ENCODE peak calls at places on chromosomes 16 and 17, in four cellular contexts. One of them, this sample, is unnamed.

GRCh38 chr17:33968350-33969044 is 286.6 kb upstream of the CCL2 start:
- DNase-seq in posterior cingulate gyrus: no peak
- DNase-seq in neuronal stem cell: no peak
- DNase-seq in mucosa of gallbladder: no peak
- DNase-seq in this sample: no peak

GRCh38 chr17:44854201-44854600 is 6.5 kb downstream of the HIGD1B start:
- DNase-seq in neuronal stem cell: no peak
- DNase-seq in posterior cingulate gyrus: no peak
- DNase-seq in mucosa of gallbladder: no peak
- DNase-seq in this sample: no peak

GRCh38 chr17:20216853-20217252 is 207.7 kb downstream of the SPECC1 start:
- DNase-seq in mucosa of gallbladder: no peak
- DNase-seq in neuronal stem cell: no peak
- DNase-seq in posterior cingulate gyrus: no peak
- DNase-seq in this sample: no peak

GRCh38 chr17:57810740-57811632 is 38.9 kb downstream of the MRPS23 start:
- DNase-seq in neuronal stem cell: no peak
- DNase-seq in mucosa of gallbladder: peak
- DNase-seq in posterior cingulate gyrus: no peak
- DNase-seq in this sample: peak

GRCh38 chr16:72829846-72830620 is 217.9 kb downstream of the ZFHX3 start:
- DNase-seq in posterior cingulate gyrus: no peak
- DNase-seq in mucosa of gallbladder: no peak
- DNase-seq in neuronal stem cell: no peak
- DNase-seq in this sample: no peak

GRCh38 chr17:49694847-49695697 is 12.7 kb downstream of the SLC35B1 start:
- DNase-seq in mucosa of gallbladder: peak
- DNase-seq in neuronal stem cell: peak
- DNase-seq in posterior cingulate gyrus: peak
- DNase-seq in this sample: peak

GRCh38 chr17:63277629-63278028 is 168.5 kb downstream of the CYB561 start:
- DNase-seq in mucosa of gallbladder: no peak
- DNase-seq in posterior cingulate gyrus: no peak
- DNase-seq in neuronal stem cell: no peak
- DNase-seq in this sample: no peak

GRCh38 chr17:77140878-77141767 is at the start of gene SEC14L1:
- DNase-seq in posterior cingulate gyrus: no peak
- DNase-seq in mucosa of gallbladder: no peak
- DNase-seq in neuronal stem cell: peak
- DNase-seq in this sample: peak

GRCh38 chr17:19727466-19728113 is 11.2 kb upstream of the SLC47A2 start:
- DNase-seq in posterior cingulate gyrus: no peak
- DNase-seq in mucosa of gallbladder: peak
- DNase-seq in neuronal stem cell: no peak
- DNase-seq in this sample: peak

GRCh38 chr16:81214745-81215166 is 23.7 kb upstream of the BCO1 start:
- DNase-seq in posterior cingulate gyrus: no peak
- DNase-seq in mucosa of gallbladder: no peak
- DNase-seq in neuronal stem cell: no peak
- DNase-seq in this sample: peak

GRCh38 chr16:55976815-55977214 is 101.6 kb upstream of the CES5A start:
- DNase-seq in neuronal stem cell: no peak
- DNase-seq in posterior cingulate gyrus: no peak
- DNase-seq in mucosa of gallbladder: no peak
- DNase-seq in this sample: no peak

GRCh38 chr17:27396941-27397340 is 59.3 kb upstream of the KSR1 start:
- DNase-seq in posterior cingulate gyrus: no peak
- DNase-seq in mucosa of gallbladder: no peak
- DNase-seq in neuronal stem cell: no peak
- DNase-seq in this sample: no peak

GRCh38 chr17:33291248-33292183 is 1.6 kb downstream of the ASIC2 start:
- DNase-seq in neuronal stem cell: peak
- DNase-seq in posterior cingulate gyrus: peak
- DNase-seq in mucosa of gallbladder: peak
- DNase-seq in this sample: peak

GRCh38 chr16:86060381-86061317 is 161.7 kb downstream of the IRF8 start:
- DNase-seq in posterior cingulate gyrus: no peak
- DNase-seq in neuronal stem cell: no peak
- DNase-seq in mucosa of gallbladder: no peak
- DNase-seq in this sample: no peak

GRCh38 chr17:42797067-42798007 is 1.2 kb downstream of the COA3 start:
- DNase-seq in posterior cingulate gyrus: no peak
- DNase-seq in neuronal stem cell: no peak
- DNase-seq in mucosa of gallbladder: no peak
- DNase-seq in this sample: no peak

GRCh38 chr16:4523686-4524085 is 14.9 kb downstream of the CDIP1 start:
- DNase-seq in posterior cingulate gyrus: no peak
- DNase-seq in mucosa of gallbladder: no peak
- DNase-seq in neuronal stem cell: no peak
- DNase-seq in this sample: no peak

GRCh38 chr16:69932691-69933392 is 18.3 kb upstream of the CLEC18A start:
- DNase-seq in neuronal stem cell: no peak
- DNase-seq in mucosa of gallbladder: no peak
- DNase-seq in posterior cingulate gyrus: no peak
- DNase-seq in this sample: peak

GRCh38 chr16:30464078-30464477 is 8.5 kb upstream of the ITGAL start:
- DNase-seq in mucosa of gallbladder: no peak
- DNase-seq in posterior cingulate gyrus: no peak
- DNase-seq in neuronal stem cell: no peak
- DNase-seq in this sample: no peak

GRCh38 chr16:31072540-31073072 is 1.4 kb downstream of the ZNF668 start:
- DNase-seq in neuronal stem cell: peak
- DNase-seq in posterior cingulate gyrus: no peak
- DNase-seq in mucosa of gallbladder: no peak
- DNase-seq in this sample: no peak

GRCh38 chr16:2963611-2964415 is at the start of gene KREMEN2:
- DNase-seq in posterior cingulate gyrus: no peak
- DNase-seq in neuronal stem cell: peak
- DNase-seq in mucosa of gallbladder: no peak
- DNase-seq in this sample: no peak

GRCh38 chr17:22158364-22158763 is 466.0 kb downstream of the KCNJ18 start:
- DNase-seq in mucosa of gallbladder: no peak
- DNase-seq in posterior cingulate gyrus: no peak
- DNase-seq in neuronal stem cell: no peak
- DNase-seq in this sample: no peak

GRCh38 chr17:77580531-77580930 is 378.0 kb upstream of the TNRC6C start:
- DNase-seq in neuronal stem cell: no peak
- DNase-seq in posterior cingulate gyrus: no peak
- DNase-seq in mucosa of gallbladder: no peak
- DNase-seq in this sample: no peak

GRCh38 chr16:75780669-75781068 is 54.4 kb upstream of the CPHXL start:
- DNase-seq in posterior cingulate gyrus: no peak
- DNase-seq in neuronal stem cell: no peak
- DNase-seq in mucosa of gallbladder: no peak
- DNase-seq in this sample: no peak

GRCh38 chr17:309361-309888 is 43.2 kb downstream of the RPH3AL start:
- DNase-seq in mucosa of gallbladder: no peak
- DNase-seq in neuronal stem cell: peak
- DNase-seq in posterior cingulate gyrus: no peak
- DNase-seq in this sample: no peak

GRCh38 chr16:3085868-3086595 is 13.1 kb downstream of the ZSCAN10 start:
- DNase-seq in neuronal stem cell: no peak
- DNase-seq in mucosa of gallbladder: no peak
- DNase-seq in posterior cingulate gyrus: no peak
- DNase-seq in this sample: no peak

GRCh38 chr16:67249178-67249759 is 490 bp downstream of the SLC9A5 start:
- DNase-seq in neuronal stem cell: no peak
- DNase-seq in posterior cingulate gyrus: no peak
- DNase-seq in mucosa of gallbladder: no peak
- DNase-seq in this sample: no peak

GRCh38 chr17:33284022-33284421 is 9.1 kb downstream of the ASIC2 start:
- DNase-seq in neuronal stem cell: no peak
- DNase-seq in posterior cingulate gyrus: no peak
- DNase-seq in mucosa of gallbladder: peak
- DNase-seq in this sample: peak

GRCh38 chr17:74671031-74671771 is 41.5 kb downstream of the CD300LF start:
- DNase-seq in posterior cingulate gyrus: peak
- DNase-seq in neuronal stem cell: peak
- DNase-seq in mucosa of gallbladder: peak
- DNase-seq in this sample: peak

GRCh38 chr16:66427036-66427446 is at the start of gene BEAN1:
- DNase-seq in neuronal stem cell: no peak
- DNase-seq in mucosa of gallbladder: no peak
- DNase-seq in posterior cingulate gyrus: no peak
- DNase-seq in this sample: no peak

GRCh38 chr16:65044861-65045260 is 77.0 kb downstream of the CDH11 start:
- DNase-seq in neuronal stem cell: no peak
- DNase-seq in posterior cingulate gyrus: no peak
- DNase-seq in mucosa of gallbladder: no peak
- DNase-seq in this sample: peak

GRCh38 chr16:19804538-19805323 is 79.9 kb downstream of the GPRC5B start:
- DNase-seq in posterior cingulate gyrus: no peak
- DNase-seq in mucosa of gallbladder: peak
- DNase-seq in neuronal stem cell: no peak
- DNase-seq in this sample: no peak

GRCh38 chr17:50274142-50274944 is at the start of gene TMEM92:
- DNase-seq in posterior cingulate gyrus: no peak
- DNase-seq in mucosa of gallbladder: peak
- DNase-seq in neuronal stem cell: peak
- DNase-seq in this sample: peak